ENCODE peak calls at places on chromosome 2, in ten cellular contexts. One of them, this sample, is unnamed.
A peak's percentile ranks its signal among the peaks of the same experiment; 100 is the strongest.

GRCh38 chr2:77512521-77512920 is 9.7 kb downstream of the LRRTM4 start:
- DNase-seq in amniotic stem cell: no peak
- DNase-seq in HCT116: no peak
- DNase-seq in ACHN: peak; percentile 49
- DNase-seq in astrocyte of the spinal cord: peak; percentile 53
- DNase-seq in choroid plexus epithelial cell: peak; percentile 1
- DNase-seq in stomach: no peak
- DNase-seq in AG08396: no peak
- DNase-seq in EH: no peak
- DNase-seq in GM23248: no peak
- DNase-seq in this sample: no peak

GRCh38 chr2:27720004-27720551 is 51.4 kb upstream of the MRPL33 start:
- DNase-seq in amniotic stem cell: peak; percentile 80
- DNase-seq in HCT116: peak; percentile 89
- DNase-seq in ACHN: peak; percentile 92
- DNase-seq in astrocyte of the spinal cord: peak; percentile 94
- DNase-seq in choroid plexus epithelial cell: peak; percentile 90
- DNase-seq in stomach: peak; percentile 51
- DNase-seq in AG08396: peak; percentile 92
- DNase-seq in EH: peak; percentile 94
- DNase-seq in GM23248: peak; percentile 96
- DNase-seq in this sample: peak; percentile 97

GRCh38 chr2:144583741-144584453 is 64.0 kb upstream of the ZEB2 start:
- DNase-seq in amniotic stem cell: peak; percentile 61
- DNase-seq in HCT116: no peak
- DNase-seq in ACHN: peak; percentile 48
- DNase-seq in astrocyte of the spinal cord: peak; percentile 78
- DNase-seq in choroid plexus epithelial cell: peak; percentile 86
- DNase-seq in stomach: no peak
- DNase-seq in AG08396: peak; percentile 61
- DNase-seq in EH: peak; percentile 89
- DNase-seq in GM23248: peak; percentile 92
- DNase-seq in this sample: peak; percentile 13

GRCh38 chr2:38261569-38262513 is 115.2 kb downstream of the ATL2 start:
- DNase-seq in amniotic stem cell: no peak
- DNase-seq in HCT116: no peak
- DNase-seq in ACHN: no peak
- DNase-seq in astrocyte of the spinal cord: no peak
- DNase-seq in choroid plexus epithelial cell: no peak
- DNase-seq in stomach: no peak
- DNase-seq in AG08396: no peak
- DNase-seq in EH: no peak
- DNase-seq in GM23248: no peak
- DNase-seq in this sample: no peak

GRCh38 chr2:197847666-197848401 is 43.4 kb downstream of the PLCL1 start:
- DNase-seq in amniotic stem cell: no peak
- DNase-seq in HCT116: no peak
- DNase-seq in ACHN: no peak
- DNase-seq in astrocyte of the spinal cord: no peak
- DNase-seq in choroid plexus epithelial cell: no peak
- DNase-seq in stomach: no peak
- DNase-seq in AG08396: no peak
- DNase-seq in EH: no peak
- DNase-seq in GM23248: no peak
- DNase-seq in this sample: no peak

GRCh38 chr2:10434885-10435419 is 13.2 kb downstream of the ODC1 start:
- DNase-seq in amniotic stem cell: no peak
- DNase-seq in HCT116: peak; percentile 43
- DNase-seq in ACHN: peak; percentile 68
- DNase-seq in astrocyte of the spinal cord: peak; percentile 54
- DNase-seq in choroid plexus epithelial cell: peak; percentile 71
- DNase-seq in stomach: peak; percentile 79
- DNase-seq in AG08396: peak; percentile 91
- DNase-seq in EH: peak; percentile 75
- DNase-seq in GM23248: peak; percentile 81
- DNase-seq in this sample: peak; percentile 91

GRCh38 chr2:39736593-39736992 is 42.5 kb downstream of the THUMPD2 start:
- DNase-seq in amniotic stem cell: peak; percentile 74
- DNase-seq in HCT116: no peak
- DNase-seq in ACHN: no peak
- DNase-seq in astrocyte of the spinal cord: peak; percentile 94
- DNase-seq in choroid plexus epithelial cell: peak; percentile 77
- DNase-seq in stomach: no peak
- DNase-seq in AG08396: peak; percentile 63
- DNase-seq in EH: peak; percentile 97
- DNase-seq in GM23248: peak; percentile 77
- DNase-seq in this sample: no peak

GRCh38 chr2:225076125-225076524 is 33.9 kb upstream of the DOCK10 start:
- DNase-seq in amniotic stem cell: no peak
- DNase-seq in HCT116: no peak
- DNase-seq in ACHN: no peak
- DNase-seq in astrocyte of the spinal cord: no peak
- DNase-seq in choroid plexus epithelial cell: no peak
- DNase-seq in stomach: no peak
- DNase-seq in AG08396: peak; percentile 16
- DNase-seq in EH: peak; percentile 85
- DNase-seq in GM23248: peak; percentile 73
- DNase-seq in this sample: no peak

GRCh38 chr2:12032421-12032820 is 286.0 kb downstream of the LPIN1 start:
- DNase-seq in amniotic stem cell: no peak
- DNase-seq in HCT116: no peak
- DNase-seq in ACHN: no peak
- DNase-seq in astrocyte of the spinal cord: no peak
- DNase-seq in choroid plexus epithelial cell: peak; percentile 38
- DNase-seq in stomach: no peak
- DNase-seq in AG08396: no peak
- DNase-seq in EH: no peak
- DNase-seq in GM23248: no peak
- DNase-seq in this sample: no peak

GRCh38 chr2:128275498-128276045 is 43.1 kb downstream of the HS6ST1 start:
- DNase-seq in amniotic stem cell: no peak
- DNase-seq in HCT116: no peak
- DNase-seq in ACHN: no peak
- DNase-seq in astrocyte of the spinal cord: no peak
- DNase-seq in choroid plexus epithelial cell: no peak
- DNase-seq in stomach: no peak
- DNase-seq in AG08396: no peak
- DNase-seq in EH: no peak
- DNase-seq in GM23248: no peak
- DNase-seq in this sample: no peak

GRCh38 chr2:191376981-191377629 is 131.9 kb downstream of the MYO1B start:
- DNase-seq in amniotic stem cell: peak; percentile 62
- DNase-seq in HCT116: peak; percentile 80
- DNase-seq in ACHN: peak; percentile 91
- DNase-seq in astrocyte of the spinal cord: peak; percentile 88
- DNase-seq in choroid plexus epithelial cell: peak; percentile 94
- DNase-seq in stomach: peak; percentile 52
- DNase-seq in AG08396: peak; percentile 76
- DNase-seq in EH: peak; percentile 96
- DNase-seq in GM23248: peak; percentile 96
- DNase-seq in this sample: peak; percentile 57

GRCh38 chr2:223914349-223914748 is 30.8 kb downstream of the WDFY1 start:
- DNase-seq in amniotic stem cell: no peak
- DNase-seq in HCT116: no peak
- DNase-seq in ACHN: no peak
- DNase-seq in astrocyte of the spinal cord: no peak
- DNase-seq in choroid plexus epithelial cell: no peak
- DNase-seq in stomach: no peak
- DNase-seq in AG08396: peak; percentile 35
- DNase-seq in EH: no peak
- DNase-seq in GM23248: no peak
- DNase-seq in this sample: no peak

GRCh38 chr2:230505162-230505561 is 89.2 kb downstream of the SP100 start:
- DNase-seq in amniotic stem cell: no peak
- DNase-seq in HCT116: no peak
- DNase-seq in ACHN: no peak
- DNase-seq in astrocyte of the spinal cord: no peak
- DNase-seq in choroid plexus epithelial cell: no peak
- DNase-seq in stomach: no peak
- DNase-seq in AG08396: no peak
- DNase-seq in EH: no peak
- DNase-seq in GM23248: no peak
- DNase-seq in this sample: no peak

GRCh38 chr2:189302274-189302948 is 122.8 kb upstream of the COL5A2 start:
- DNase-seq in amniotic stem cell: no peak
- DNase-seq in HCT116: no peak
- DNase-seq in ACHN: no peak
- DNase-seq in astrocyte of the spinal cord: no peak
- DNase-seq in choroid plexus epithelial cell: peak; percentile 37
- DNase-seq in stomach: no peak
- DNase-seq in AG08396: no peak
- DNase-seq in EH: peak; percentile 21
- DNase-seq in GM23248: peak; percentile 42
- DNase-seq in this sample: no peak

GRCh38 chr2:168278424-168278888 is 31.1 kb upstream of the STK39 start:
- DNase-seq in amniotic stem cell: no peak
- DNase-seq in HCT116: peak; percentile 39
- DNase-seq in ACHN: peak; percentile 10
- DNase-seq in astrocyte of the spinal cord: peak; percentile 78
- DNase-seq in choroid plexus epithelial cell: peak; percentile 59
- DNase-seq in stomach: peak; percentile 54
- DNase-seq in AG08396: no peak
- DNase-seq in EH: peak; percentile 74
- DNase-seq in GM23248: peak; percentile 37
- DNase-seq in this sample: no peak

GRCh38 chr2:46632349-46632748 is 153.0 kb downstream of the TMEM247 start:
- DNase-seq in amniotic stem cell: peak; percentile 44
- DNase-seq in HCT116: peak; percentile 43
- DNase-seq in ACHN: peak; percentile 60
- DNase-seq in astrocyte of the spinal cord: peak; percentile 79
- DNase-seq in choroid plexus epithelial cell: peak; percentile 79
- DNase-seq in stomach: no peak
- DNase-seq in AG08396: peak; percentile 26
- DNase-seq in EH: peak; percentile 80
- DNase-seq in GM23248: peak; percentile 78
- DNase-seq in this sample: peak; percentile 44

GRCh38 chr2:66839551-66840320 is 404.8 kb downstream of the MEIS1 start:
- DNase-seq in amniotic stem cell: peak; percentile 88
- DNase-seq in HCT116: no peak
- DNase-seq in ACHN: no peak
- DNase-seq in astrocyte of the spinal cord: peak; percentile 97
- DNase-seq in choroid plexus epithelial cell: peak; percentile 98
- DNase-seq in stomach: no peak
- DNase-seq in AG08396: peak; percentile 77
- DNase-seq in EH: peak; percentile 100
- DNase-seq in GM23248: peak; percentile 95
- DNase-seq in this sample: no peak

GRCh38 chr2:149329068-149329467 is 1.3 kb upstream of the LYPD6 start:
- DNase-seq in amniotic stem cell: no peak
- DNase-seq in HCT116: peak; percentile 16
- DNase-seq in ACHN: no peak
- DNase-seq in astrocyte of the spinal cord: no peak
- DNase-seq in choroid plexus epithelial cell: no peak
- DNase-seq in stomach: no peak
- DNase-seq in AG08396: peak; percentile 25
- DNase-seq in EH: peak; percentile 1
- DNase-seq in GM23248: peak; percentile 17
- DNase-seq in this sample: no peak

GRCh38 chr2:231800493-231801091 is 14.3 kb downstream of the COPS7B start:
- DNase-seq in amniotic stem cell: peak; percentile 16
- DNase-seq in HCT116: peak; percentile 32
- DNase-seq in ACHN: peak; percentile 62
- DNase-seq in astrocyte of the spinal cord: peak; percentile 40
- DNase-seq in choroid plexus epithelial cell: peak; percentile 60
- DNase-seq in stomach: peak; percentile 50
- DNase-seq in AG08396: peak; percentile 55
- DNase-seq in EH: peak; percentile 50
- DNase-seq in GM23248: peak; percentile 69
- DNase-seq in this sample: peak; percentile 15

GRCh38 chr2:61017556-61018318 is at the start of the genes PEX13 and PUS10:
- DNase-seq in amniotic stem cell: peak; percentile 47
- DNase-seq in HCT116: peak; percentile 73
- DNase-seq in ACHN: peak; percentile 81
- DNase-seq in astrocyte of the spinal cord: no peak
- DNase-seq in choroid plexus epithelial cell: peak; percentile 70
- DNase-seq in stomach: peak; percentile 80
- DNase-seq in AG08396: peak; percentile 83
- DNase-seq in EH: peak; percentile 77
- DNase-seq in GM23248: peak; percentile 88
- DNase-seq in this sample: peak; percentile 93

GRCh38 chr2:85131116-85131515 is 2.1 kb upstream of the TCF7L1 start:
- DNase-seq in amniotic stem cell: no peak
- DNase-seq in HCT116: no peak
- DNase-seq in ACHN: peak; percentile 21
- DNase-seq in astrocyte of the spinal cord: peak; percentile 27
- DNase-seq in choroid plexus epithelial cell: peak; percentile 59
- DNase-seq in stomach: no peak
- DNase-seq in AG08396: no peak
- DNase-seq in EH: peak; percentile 65
- DNase-seq in GM23248: peak; percentile 48
- DNase-seq in this sample: no peak

GRCh38 chr2:109045505-109045904 is 56.5 kb upstream of the EDAR start:
- DNase-seq in amniotic stem cell: no peak
- DNase-seq in HCT116: no peak
- DNase-seq in ACHN: no peak
- DNase-seq in astrocyte of the spinal cord: no peak
- DNase-seq in choroid plexus epithelial cell: no peak
- DNase-seq in stomach: no peak
- DNase-seq in AG08396: no peak
- DNase-seq in EH: no peak
- DNase-seq in GM23248: no peak
- DNase-seq in this sample: no peak

GRCh38 chr2:1286929-1287328 is 126.3 kb upstream of the TPO start:
- DNase-seq in amniotic stem cell: no peak
- DNase-seq in HCT116: no peak
- DNase-seq in ACHN: no peak
- DNase-seq in astrocyte of the spinal cord: no peak
- DNase-seq in choroid plexus epithelial cell: no peak
- DNase-seq in stomach: no peak
- DNase-seq in AG08396: no peak
- DNase-seq in EH: no peak
- DNase-seq in GM23248: no peak
- DNase-seq in this sample: no peak

GRCh38 chr2:26897807-26898479 is 50.0 kb downstream of the DPYSL5 start:
- DNase-seq in amniotic stem cell: no peak
- DNase-seq in HCT116: no peak
- DNase-seq in ACHN: no peak
- DNase-seq in astrocyte of the spinal cord: no peak
- DNase-seq in choroid plexus epithelial cell: no peak
- DNase-seq in stomach: no peak
- DNase-seq in AG08396: no peak
- DNase-seq in EH: no peak
- DNase-seq in GM23248: no peak
- DNase-seq in this sample: no peak

GRCh38 chr2:237299897-237300296 is 114.1 kb downstream of the COL6A3 start:
- DNase-seq in amniotic stem cell: peak; percentile 89
- DNase-seq in HCT116: peak; percentile 48
- DNase-seq in ACHN: peak; percentile 98
- DNase-seq in astrocyte of the spinal cord: peak; percentile 99
- DNase-seq in choroid plexus epithelial cell: peak; percentile 96
- DNase-seq in stomach: no peak
- DNase-seq in AG08396: peak; percentile 53
- DNase-seq in EH: peak; percentile 98
- DNase-seq in GM23248: peak; percentile 94
- DNase-seq in this sample: no peak

GRCh38 chr2:96147593-96148201 is 2.5 kb upstream of the DUSP2 start:
- DNase-seq in amniotic stem cell: no peak
- DNase-seq in HCT116: no peak
- DNase-seq in ACHN: no peak
- DNase-seq in astrocyte of the spinal cord: no peak
- DNase-seq in choroid plexus epithelial cell: no peak
- DNase-seq in stomach: no peak
- DNase-seq in AG08396: no peak
- DNase-seq in EH: no peak
- DNase-seq in GM23248: no peak
- DNase-seq in this sample: no peak

GRCh38 chr2:16034151-16034974 is 94.0 kb downstream of the MYCN start:
- DNase-seq in amniotic stem cell: no peak
- DNase-seq in HCT116: peak; percentile 13
- DNase-seq in ACHN: no peak
- DNase-seq in astrocyte of the spinal cord: no peak
- DNase-seq in choroid plexus epithelial cell: no peak
- DNase-seq in stomach: no peak
- DNase-seq in AG08396: no peak
- DNase-seq in EH: no peak
- DNase-seq in GM23248: no peak
- DNase-seq in this sample: peak; percentile 29

GRCh38 chr2:45184606-45185005 is 175.4 kb upstream of the SIX2 start:
- DNase-seq in amniotic stem cell: peak; percentile 35
- DNase-seq in HCT116: peak; percentile 28
- DNase-seq in ACHN: peak; percentile 61
- DNase-seq in astrocyte of the spinal cord: peak; percentile 64
- DNase-seq in choroid plexus epithelial cell: no peak
- DNase-seq in stomach: no peak
- DNase-seq in AG08396: no peak
- DNase-seq in EH: peak; percentile 81
- DNase-seq in GM23248: peak; percentile 73
- DNase-seq in this sample: peak; percentile 29